ENCODE peak calls at places on chromosomes 6 and 20, in six cellular contexts. Q is left ventricle myocardium inferior, G is body of pancreas, C is HCT116, O is A549, D is HAP-1. P is an unnamed sample.

GRCh38 chr20:25191051-25191450 is 4.5 kb upstream of the ENTPD6 start:
- DNase-seq in G (no peak), Q (peak; percentile 66), D (no peak), O (no peak), C (no peak), P (no peak)

GRCh38 chr6:188821-189655 is 103.2 kb upstream of the DUSP22 start:
- DNase-seq in C (peak; percentile 72), Q (peak; percentile 84), G (peak; percentile 80), D (peak; percentile 56), O (peak; percentile 74), P (peak; percentile 80)

GRCh38 chr6:88566746-88567534 is 396.5 kb downstream of the RNGTT start:
- DNase-seq in G (no peak), C (no peak), D (no peak), Q (no peak), O (no peak), P (no peak)

GRCh38 chr6:108163267-108163643 is 2.6 kb upstream of the NR2E1 start:
- DNase-seq in Q (no peak), G (no peak), D (no peak), O (no peak), C (peak; percentile 12), P (no peak)

GRCh38 chr20:57048027-57048869 is 218.2 kb downstream of the BMP7 start:
- DNase-seq in G (peak; percentile 29), O (peak; percentile 88), C (no peak), Q (no peak), D (peak; percentile 32), P (no peak)

GRCh38 chr20:59055302-59055701 is 12.7 kb upstream of the PRELID3B start:
- DNase-seq in Q (no peak), G (no peak), C (no peak), D (no peak), O (no peak), P (no peak)

GRCh38 chr6:31541059-31541657 is 645 bp downstream of the DDX39B start:
- DNase-seq in D (peak; percentile 60), C (no peak), Q (no peak), O (peak; percentile 14), G (peak; percentile 54), P (peak; percentile 61)

GRCh38 chr20:50794846-50795634 is at the start of gene BCAS4:
- DNase-seq in D (peak; percentile 77), Q (peak; percentile 66), C (peak; percentile 42), O (peak; percentile 88), G (peak; percentile 86), P (peak; percentile 85)

GRCh38 chr6:38137609-38138008 is 318.1 kb downstream of the ZFAND3 start:
- DNase-seq in Q (no peak), D (no peak), C (no peak), G (no peak), O (no peak), P (no peak)

GRCh38 chr20:22374066-22374465 is 210.3 kb downstream of the FOXA2 start:
- DNase-seq in G (no peak), D (no peak), C (no peak), Q (no peak), O (no peak), P (no peak)

GRCh38 chr6:158002951-158003853 is 21.5 kb downstream of the SYNJ2 start:
- DNase-seq in O (no peak), Q (peak; percentile 60), C (no peak), G (no peak), D (no peak), P (peak; percentile 83)
- H3K4me3 ChIP-seq in O (no peak overlapping the region), Q (peak overlapping the region; percentile 11), C (peak overlapping the region; percentile 18), G (no peak overlapping the region), D (no peak overlapping the region), P (peak overlapping the region; percentile 14)

GRCh38 chr6:42010909-42011308 is 39.4 kb upstream of the TAF8 start:
- DNase-seq in O (no peak), C (no peak), G (no peak), D (no peak), Q (no peak), P (no peak)
- H3K4me1 ChIP-seq in O (peaks cover 23% of the 10 kb centered on the region), C (peaks cover 6% of the 10 kb centered on the region), G (no peaks in the 10 kb centered on the region), D (peaks cover 30% of the 10 kb centered on the region), Q (peaks cover 32% of the 10 kb centered on the region), P (no peaks in the 10 kb centered on the region)

GRCh38 chr6:2097464-2097863 is 147.9 kb downstream of the GMDS start:
- DNase-seq in O (no peak), D (no peak), Q (no peak), G (no peak), C (no peak), P (no peak)
- H3K4me3 ChIP-seq in O (no peak overlapping the region), D (no peak overlapping the region), Q (no peak overlapping the region), G (no peak overlapping the region), C (no peak overlapping the region), P (peak overlapping the region; percentile 21)

DNA sequence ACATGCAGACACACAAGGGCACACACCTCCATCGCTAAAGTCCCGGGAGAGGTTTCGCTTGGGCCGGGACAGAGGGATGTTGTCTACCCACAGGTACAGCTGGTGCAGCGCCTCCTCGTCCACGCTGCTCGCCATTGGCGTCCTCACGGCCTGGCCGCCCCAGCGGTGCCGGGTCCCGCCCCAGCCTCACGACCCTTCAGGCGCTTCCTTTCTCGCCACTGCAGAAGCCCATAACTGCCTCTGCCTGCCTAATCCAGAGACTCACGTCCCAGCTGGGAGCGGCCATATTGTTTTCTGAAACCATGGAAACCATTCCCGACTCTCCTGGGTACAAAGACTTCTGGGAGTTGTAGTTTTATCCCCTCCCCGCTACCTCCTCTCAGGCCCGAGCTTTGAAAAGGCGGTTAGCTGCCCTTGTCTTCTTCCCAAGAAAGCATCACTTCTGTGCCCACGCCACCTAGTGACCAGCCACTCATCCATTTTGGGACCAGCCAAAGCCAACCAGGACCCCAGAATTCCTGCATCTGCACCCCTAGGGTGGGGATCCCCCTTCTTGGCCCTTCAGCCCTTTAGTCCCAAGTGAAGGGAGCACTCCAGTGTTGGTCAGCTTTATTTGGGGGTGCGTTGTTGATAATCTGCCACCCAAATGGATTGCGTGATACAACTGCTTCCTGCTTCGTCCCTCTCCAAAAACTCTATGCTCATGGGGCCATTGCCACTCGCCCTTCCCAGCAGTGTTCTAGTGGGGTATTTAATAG is at the start of gene SPEF1:
- DNase-seq in C (peak; percentile 92), G (peak; percentile 80), Q (peak; percentile 62), D (peak; percentile 98), O (peak; percentile 100), P (peak; percentile 91)
- H3K4me1 ChIP-seq in C (peaks cover 27% of the 10 kb centered on the region), G (peaks cover 68% of the 10 kb centered on the region), Q (peaks cover 61% of the 10 kb centered on the region), D (peaks cover 2% of the 10 kb centered on the region), O (peaks cover 28% of the 10 kb centered on the region), P (peaks cover 6% of the 10 kb centered on the region)